ENCODE peak calls at places on chromosomes 1 and 21, in five cellular contexts. One of them, this sample, is unnamed.

GRCh38 chr1:160781129-160781808 is 14.7 kb upstream of the LY9 start:
- DNase-seq in OCI-LY7: no peak
- DNase-seq in central memory CD8-positive, alpha-beta T cell: no peak
- DNase-seq in T-helper 17 cell: no peak
- DNase-seq in astrocyte of the cerebellum: no peak
- DNase-seq in this sample: no peak

GRCh38 chr1:16015960-16016901 is 1.6 kb downstream of the HSPB7 start:
- DNase-seq in OCI-LY7: no peak
- DNase-seq in T-helper 17 cell: no peak
- DNase-seq in astrocyte of the cerebellum: no peak
- DNase-seq in central memory CD8-positive, alpha-beta T cell: no peak
- DNase-seq in this sample: no peak

GRCh38 chr1:204729516-204729915 is 44.0 kb upstream of the LRRN2 start:
- DNase-seq in central memory CD8-positive, alpha-beta T cell: no peak
- DNase-seq in T-helper 17 cell: no peak
- DNase-seq in OCI-LY7: no peak
- DNase-seq in astrocyte of the cerebellum: no peak
- DNase-seq in this sample: no peak

GRCh38 chr1:158035976-158036583 is 42.6 kb downstream of the KIRREL1 start:
- DNase-seq in central memory CD8-positive, alpha-beta T cell: no peak
- DNase-seq in OCI-LY7: peak; percentile 30
- DNase-seq in astrocyte of the cerebellum: peak; percentile 46
- DNase-seq in T-helper 17 cell: no peak
- DNase-seq in this sample: no peak

GRCh38 chr1:14071581-14071980 is 371.6 kb downstream of the PRDM2 start:
- DNase-seq in T-helper 17 cell: no peak
- DNase-seq in astrocyte of the cerebellum: peak; percentile 27
- DNase-seq in OCI-LY7: no peak
- DNase-seq in central memory CD8-positive, alpha-beta T cell: no peak
- DNase-seq in this sample: no peak

GRCh38 chr1:81259620-81260411 is 540.9 kb upstream of the ADGRL2 start:
- DNase-seq in T-helper 17 cell: no peak
- DNase-seq in central memory CD8-positive, alpha-beta T cell: no peak
- DNase-seq in astrocyte of the cerebellum: no peak
- DNase-seq in OCI-LY7: no peak
- DNase-seq in this sample: no peak

GRCh38 chr21:39911286-39911685 is 44.0 kb downstream of the PCP4 start:
- DNase-seq in T-helper 17 cell: no peak
- DNase-seq in astrocyte of the cerebellum: no peak
- DNase-seq in OCI-LY7: no peak
- DNase-seq in central memory CD8-positive, alpha-beta T cell: no peak
- DNase-seq in this sample: no peak

GRCh38 chr1:113226118-113226517 is 153.1 kb downstream of the LRIG2 start:
- DNase-seq in astrocyte of the cerebellum: peak; percentile 24
- DNase-seq in T-helper 17 cell: no peak
- DNase-seq in central memory CD8-positive, alpha-beta T cell: no peak
- DNase-seq in OCI-LY7: no peak
- DNase-seq in this sample: no peak

GRCh38 chr1:201594575-201595245 is 55.8 kb downstream of the NAV1 start:
- DNase-seq in astrocyte of the cerebellum: no peak
- DNase-seq in central memory CD8-positive, alpha-beta T cell: no peak
- DNase-seq in T-helper 17 cell: no peak
- DNase-seq in OCI-LY7: no peak
- DNase-seq in this sample: peak; percentile 26

GRCh38 chr1:228174482-228175315 is 9.1 kb downstream of the IBA57 start:
- DNase-seq in OCI-LY7: peak; percentile 50
- DNase-seq in astrocyte of the cerebellum: no peak
- DNase-seq in central memory CD8-positive, alpha-beta T cell: peak; percentile 40
- DNase-seq in T-helper 17 cell: no peak
- DNase-seq in this sample: no peak

GRCh38 chr21:28601708-28602107 is 391.0 kb downstream of the LTN1 start:
- DNase-seq in T-helper 17 cell: no peak
- DNase-seq in central memory CD8-positive, alpha-beta T cell: no peak
- DNase-seq in astrocyte of the cerebellum: no peak
- DNase-seq in OCI-LY7: no peak
- DNase-seq in this sample: no peak

GRCh38 chr1:156260896-156261295 is 13.0 kb upstream of the PAQR6 start:
- DNase-seq in central memory CD8-positive, alpha-beta T cell: no peak
- DNase-seq in astrocyte of the cerebellum: no peak
- DNase-seq in T-helper 17 cell: no peak
- DNase-seq in OCI-LY7: no peak
- DNase-seq in this sample: no peak

GRCh38 chr1:158039380-158039779 is 45.9 kb downstream of the KIRREL1 start:
- DNase-seq in astrocyte of the cerebellum: no peak
- DNase-seq in central memory CD8-positive, alpha-beta T cell: no peak
- DNase-seq in T-helper 17 cell: no peak
- DNase-seq in OCI-LY7: no peak
- DNase-seq in this sample: no peak

GRCh38 chr1:38817958-38818705 is 41.4 kb downstream of the RRAGC start:
- DNase-seq in astrocyte of the cerebellum: no peak
- DNase-seq in T-helper 17 cell: peak; percentile 32
- DNase-seq in OCI-LY7: no peak
- DNase-seq in central memory CD8-positive, alpha-beta T cell: peak; percentile 16
- DNase-seq in this sample: no peak

GRCh38 chr1:68232354-68233148 is at the start of gene WLS:
- DNase-seq in OCI-LY7: no peak
- DNase-seq in astrocyte of the cerebellum: peak; percentile 55
- DNase-seq in T-helper 17 cell: no peak
- DNase-seq in central memory CD8-positive, alpha-beta T cell: no peak
- DNase-seq in this sample: peak; percentile 9